ENCODE peak calls at places on chromosomes 3 and 15, in nine cellular contexts. Q is uterus, A is cardiac fibroblast, J is fibroblast of lung, D is AG09309, R is astrocyte of the cerebellum, K is esophagus squamous epithelium, Z is bronchial epithelial cell, I is foreskin fibroblast. O is an unnamed sample.

GRCh38 chr3:57918123-57918837 is 89.9 kb upstream of the FLNB start:
- DNase-seq in Q (no peak), A (peak), J (peak), D (peak), R (peak), K (no peak), Z (peak), I (peak), O (no peak)

GRCh38 chr3:137032465-137033120 is 74.8 kb downstream of the IL20RB start:
- DNase-seq in Q (peak), A (peak), J (peak), D (no peak), R (peak), K (peak), Z (peak), I (peak), O (peak)

GRCh38 chr3:133393204-133393603 is 6.7 kb upstream of the BFSP2 start:
- DNase-seq in Q (no peak), A (no peak), J (no peak), D (no peak), R (no peak), K (no peak), Z (peak), I (no peak), O (no peak)

GRCh38 chr15:65870889-65871533 is 1.7 kb downstream of the RAB11A start:
- DNase-seq in Q (no peak), A (peak), J (peak), D (no peak), R (peak), K (no peak), Z (peak), I (peak), O (no peak)

GRCh38 chr3:143242691-143243090 is 123.1 kb downstream of the CHST2 start:
- DNase-seq in Q (no peak), A (no peak), J (no peak), D (no peak), R (no peak), K (no peak), Z (no peak), I (no peak), O (no peak)

GRCh38 chr15:82111918-82112317 is 66.1 kb upstream of the MEX3B start:
- DNase-seq in Q (no peak), A (no peak), J (no peak), D (no peak), R (no peak), K (no peak), Z (no peak), I (peak), O (no peak)

GRCh38 chr3:149009732-149010131 is 18.4 kb downstream of the GYG1 start:
- DNase-seq in Q (no peak), A (no peak), J (peak), D (no peak), R (no peak), K (no peak), Z (no peak), I (no peak), O (no peak)

GRCh38 chr3:189340680-189341460 is 169.1 kb downstream of the TPRG1 start:
- DNase-seq in Q (no peak), A (no peak), J (no peak), D (no peak), R (no peak), K (no peak), Z (no peak), I (no peak), O (peak)

GRCh38 chr3:197793246-197793645 is 2.2 kb downstream of the LRCH3 start:
- DNase-seq in Q (no peak), A (peak), J (peak), D (no peak), R (no peak), K (no peak), Z (peak), I (no peak), O (no peak)

GRCh38 chr3:143856252-143856977 is 8.1 kb upstream of the SLC9A9 start:
- DNase-seq in Q (no peak), A (no peak), J (no peak), D (no peak), R (no peak), K (no peak), Z (no peak), I (no peak), O (no peak)

GRCh38 chr15:37135225-37135624 is 34.9 kb upstream of the MEIS2 start:
- DNase-seq in Q (no peak), A (no peak), J (no peak), D (no peak), R (no peak), K (no peak), Z (peak), I (no peak), O (peak)

GRCh38 chr3:106206165-106206564 is 337.4 kb upstream of the CBLB start:
- DNase-seq in Q (no peak), A (peak), J (peak), D (no peak), R (no peak), K (no peak), Z (peak), I (peak), O (no peak)

GRCh38 chr3:60514085-60514649 is 737.1 kb downstream of the FHIT start:
- DNase-seq in Q (no peak), A (no peak), J (no peak), D (no peak), R (no peak), K (no peak), Z (no peak), I (no peak), O (no peak)

GRCh38 chr15:42289166-42289565 is 15.9 kb upstream of the TMEM87A start:
- DNase-seq in Q (no peak), A (no peak), J (no peak), D (no peak), R (no peak), K (no peak), Z (peak), I (no peak), O (no peak)

GRCh38 chr3:88307666-88308065 is 157.9 kb downstream of the C3orf38 start:
- DNase-seq in Q (no peak), A (no peak), J (no peak), D (no peak), R (no peak), K (no peak), Z (no peak), I (no peak), O (no peak)

GRCh38 chr3:27451845-27452244 is 32.3 kb downstream of the SLC4A7 start:
- DNase-seq in Q (no peak), A (no peak), J (no peak), D (no peak), R (no peak), K (no peak), Z (no peak), I (no peak), O (no peak)

GRCh38 chr15:90086868-90087268 is 15.4 kb downstream of the IDH2 start:
- DNase-seq in Q (no peak), A (peak), J (no peak), D (no peak), R (no peak), K (no peak), Z (peak), I (no peak), O (peak)

GRCh38 chr15:35740761-35741160 is 194.8 kb upstream of the DPH6 start:
- DNase-seq in Q (no peak), A (peak), J (peak), D (peak), R (no peak), K (no peak), Z (no peak), I (peak), O (no peak)

GRCh38 chr15:99135194-99135593 is 30.3 kb downstream of the SYNM start:
- DNase-seq in Q (no peak), A (no peak), J (no peak), D (no peak), R (no peak), K (no peak), Z (peak), I (no peak), O (no peak)

GRCh38 chr15:97101572-97101971 is 771.1 kb downstream of the NR2F2 start:
- DNase-seq in Q (no peak), A (no peak), J (no peak), D (no peak), R (no peak), K (no peak), Z (no peak), I (no peak), O (no peak)

GRCh38 chr3:49716169-49716568 is 3.3 kb downstream of the AMIGO3 start:
- DNase-seq in Q (peak), A (no peak), J (no peak), D (no peak), R (no peak), K (no peak), Z (no peak), I (no peak), O (no peak)

GRCh38 chr15:64651573-64652260 is 123.7 kb downstream of the RBPMS2 start:
- DNase-seq in Q (no peak), A (no peak), J (no peak), D (no peak), R (no peak), K (no peak), Z (peak), I (no peak), O (no peak)

GRCh38 chr3:71927505-71928066 is 142.6 kb upstream of the PROK2 start:
- DNase-seq in Q (no peak), A (no peak), J (no peak), D (no peak), R (no peak), K (no peak), Z (no peak), I (no peak), O (no peak)

GRCh38 chr3:44105571-44105970 is 136.1 kb upstream of the TOPAZ1 start:
- DNase-seq in Q (no peak), A (no peak), J (no peak), D (no peak), R (no peak), K (no peak), Z (no peak), I (no peak), O (no peak)

GRCh38 chr15:43253431-43254403 is 13.0 kb downstream of the TGM5 start:
- DNase-seq in Q (no peak), A (peak), J (peak), D (no peak), R (peak), K (no peak), Z (peak), I (no peak), O (peak)

GRCh38 chr15:32784571-32784970 is 66.8 kb downstream of the GREM1 start:
- DNase-seq in Q (no peak), A (no peak), J (peak), D (no peak), R (no peak), K (no peak), Z (peak), I (no peak), O (no peak)

GRCh38 chr15:32790352-32790999 is 72.7 kb downstream of the GREM1 start:
- DNase-seq in Q (no peak), A (no peak), J (peak), D (no peak), R (peak), K (no peak), Z (no peak), I (peak), O (no peak)

GRCh38 chr15:32786906-32787305 is 69.1 kb downstream of the GREM1 start:
- DNase-seq in Q (no peak), A (no peak), J (peak), D (no peak), R (no peak), K (no peak), Z (no peak), I (no peak), O (no peak)

DNA sequence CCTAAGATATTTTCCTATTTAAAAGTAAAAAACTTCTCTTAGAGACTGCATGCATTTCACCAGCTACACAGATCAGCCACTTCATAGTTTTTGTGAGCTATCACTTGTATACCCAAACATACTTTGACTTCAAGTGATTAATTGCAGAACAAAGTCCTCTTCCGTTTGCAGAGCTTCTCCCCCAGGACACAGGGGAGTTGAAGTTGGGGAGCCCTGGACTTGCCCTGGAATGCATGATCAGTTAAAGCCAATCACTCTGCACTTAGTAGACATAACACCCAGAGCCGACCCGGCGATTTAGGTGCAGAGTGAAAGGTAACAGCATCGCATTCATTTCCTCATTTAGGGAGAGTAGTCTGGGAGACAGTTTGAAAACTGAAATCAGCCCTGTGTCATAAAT is 70.1 kb downstream of the GREM1 start:
- DNase-seq in Q (no peak), A (no peak), J (no peak), D (no peak), R (no peak), K (no peak), Z (no peak), I (no peak), O (no peak)
- H3K4me3 ChIP-seq in Q (no peak), A (no peak), J (no peak), D (no peak), R (no peak), K (no peak), Z (no peak), I (no peak), O (no peak)

GRCh38 chr15:31339558-31339895 is 12.9 kb downstream of the KLF13 start:
- DNase-seq in Q (no peak), A (no peak), J (no peak), D (no peak), R (no peak), K (no peak), Z (no peak), I (no peak), O (no peak)
- H3K4me3 ChIP-seq in Q (no peak), A (no peak), J (no peak), D (no peak), R (no peak), K (no peak), Z (no peak), I (no peak), O (no peak)

GRCh38 chr3:109337393-109337792 is at the start of gene DPPA4:
- DNase-seq in Q (no peak), A (no peak), J (no peak), D (no peak), R (no peak), K (no peak), Z (no peak), I (no peak), O (no peak)
- H3K4me3 ChIP-seq in Q (no peak), A (peak), J (peak), D (peak), R (peak), K (no peak), Z (no peak), I (peak), O (no peak)

GRCh38 chr3:195532345-195532744 is 10.8 kb downstream of the PPP1R2 start:
- DNase-seq in Q (no peak), A (no peak), J (no peak), D (no peak), R (no peak), K (no peak), Z (no peak), I (no peak), O (no peak)
- H3K4me3 ChIP-seq in Q (no peak), A (no peak), J (no peak), D (no peak), R (no peak), K (no peak), Z (no peak), I (no peak), O (no peak)

GRCh38 chr3:48433472-48434118 is 3.7 kb upstream of the PLXNB1 start:
- DNase-seq in Q (no peak), A (peak), J (peak), D (no peak), R (no peak), K (no peak), Z (peak), I (no peak), O (no peak)
- H3K4me3 ChIP-seq in Q (no peak), A (no peak), J (no peak), D (no peak), R (no peak), K (peak), Z (peak), I (no peak), O (no peak)

GRCh38 chr3:48612270-48612669 is 2.8 kb upstream of the UQCRC1 start:
- DNase-seq in Q (no peak), A (no peak), J (no peak), D (no peak), R (no peak), K (no peak), Z (no peak), I (no peak), O (no peak)

GRCh38 chr3:48617559-48617958 is 4.0 kb downstream of the TMEM89 start:
- DNase-seq in Q (no peak), A (no peak), J (no peak), D (no peak), R (no peak), K (no peak), Z (no peak), I (no peak), O (no peak)

GRCh38 chr3:48609088-48610005 is at the start of gene UQCRC1:
- DNase-seq in Q (peak), A (peak), J (peak), D (peak), R (peak), K (peak), Z (peak), I (peak), O (peak)

GRCh38 chr3:48619541-48620524 is 1.7 kb downstream of the TMEM89 start:
- DNase-seq in Q (no peak), A (no peak), J (no peak), D (no peak), R (no peak), K (no peak), Z (no peak), I (no peak), O (no peak)

GRCh38 chr3:48614044-48614443 is 4.6 kb upstream of the UQCRC1 start:
- DNase-seq in Q (no peak), A (peak), J (peak), D (peak), R (no peak), K (no peak), Z (peak), I (peak), O (no peak)
- H3K4me3 ChIP-seq in Q (no peak), A (no peak), J (no peak), D (no peak), R (no peak), K (no peak), Z (no peak), I (no peak), O (no peak)

DNA sequence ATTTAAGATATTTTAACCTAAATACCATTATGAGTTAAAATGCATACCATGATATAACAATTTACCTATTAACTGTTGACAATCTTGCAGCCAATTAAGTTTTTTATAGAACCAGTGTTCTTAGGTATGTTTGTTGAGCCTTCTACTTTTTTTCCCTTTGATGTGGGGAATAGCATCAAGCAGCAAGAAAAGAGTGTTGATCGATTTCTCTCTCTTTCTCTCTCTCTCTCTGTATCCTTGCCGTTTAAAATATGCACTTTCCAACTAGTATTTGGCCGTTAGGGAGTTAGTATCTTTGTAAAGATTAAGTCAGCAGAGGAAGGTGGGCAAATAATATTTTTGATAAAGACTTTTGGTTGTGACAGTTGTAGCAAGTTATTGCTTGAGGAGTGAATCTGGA is 5.9 kb downstream of the CHD2 start:
- DNase-seq in Q (no peak), A (no peak), J (no peak), D (no peak), R (no peak), K (no peak), Z (no peak), I (no peak), O (no peak)
- H3K4me3 ChIP-seq in Q (no peak), A (no peak), J (peak), D (no peak), R (no peak), K (peak), Z (peak), I (peak), O (no peak)

DNA sequence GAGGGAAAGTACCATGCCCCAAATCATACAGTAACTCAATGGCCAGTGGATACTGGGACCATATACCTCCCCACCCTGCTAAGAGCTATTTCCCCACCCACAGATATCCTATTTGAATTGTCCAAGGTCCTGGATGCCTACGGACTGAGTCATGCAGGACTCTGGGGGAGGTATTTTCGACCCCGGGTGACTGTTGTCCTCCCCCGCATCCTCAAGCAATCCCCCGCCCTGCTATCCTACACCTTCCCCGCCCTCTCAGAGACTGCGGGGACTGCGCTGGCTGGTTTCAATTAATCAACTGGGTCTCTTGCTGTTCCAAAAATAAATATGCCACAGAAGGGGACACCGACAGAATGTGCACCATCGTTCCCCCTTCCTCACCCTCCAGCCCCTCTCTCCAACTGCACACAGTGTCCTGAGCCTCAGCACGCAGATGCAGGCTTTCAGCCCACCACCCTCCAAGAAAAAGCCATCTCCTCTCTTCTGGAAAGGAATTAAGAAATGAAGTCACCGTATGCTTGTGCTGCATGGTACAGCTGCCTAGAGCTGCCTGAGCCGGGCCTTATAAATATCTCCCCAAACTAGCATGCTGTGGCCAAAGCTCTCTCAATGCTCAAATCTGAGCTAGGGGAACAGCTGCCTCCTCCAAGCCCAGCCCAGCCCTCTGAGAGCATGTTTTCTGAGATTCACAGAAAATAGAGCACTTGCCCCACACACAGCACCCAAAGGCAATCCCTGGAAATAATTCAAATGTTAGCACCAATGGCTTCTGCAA is 8.2 kb downstream of the CAV3 start:
- DNase-seq in Q (no peak), A (peak), J (peak), D (no peak), R (peak), K (no peak), Z (peak), I (peak), O (no peak)
- H3K4me3 ChIP-seq in Q (no peak), A (no peak), J (no peak), D (no peak), R (peak), K (no peak), Z (no peak), I (peak), O (no peak)

O was measured in BE2C.